ENCODE peak calls at places on chromosomes 16 and 17, in six cellular contexts. One of them, this sample, is unnamed.
A peak's percentile ranks its signal among the peaks of the same experiment; 100 is the strongest.

GRCh38 chr17:66898536-66898935 is 63.6 kb downstream of the CACNG5 start:
- DNase-seq in H1: no peak
- DNase-seq in endothelial cell of umbilical vein: no peak
- DNase-seq in ovary: no peak
- DNase-seq in tibial nerve: no peak
- DNase-seq in testis: no peak
- DNase-seq in this sample: no peak

GRCh38 chr16:20898938-20899502 is 1.1 kb downstream of the DCUN1D3 start:
- DNase-seq in H1: no peak
- DNase-seq in endothelial cell of umbilical vein: peak; percentile 45
- DNase-seq in ovary: no peak
- DNase-seq in tibial nerve: no peak
- DNase-seq in testis: no peak
- DNase-seq in this sample: no peak

GRCh38 chr17:53792997-53793396 is 29.7 kb upstream of the KIF2B start:
- DNase-seq in H1: no peak
- DNase-seq in endothelial cell of umbilical vein: no peak
- DNase-seq in ovary: no peak
- DNase-seq in tibial nerve: no peak
- DNase-seq in testis: no peak
- DNase-seq in this sample: no peak

GRCh38 chr16:72961863-72962262 is 86.1 kb downstream of the ZFHX3 start:
- DNase-seq in H1: no peak
- DNase-seq in endothelial cell of umbilical vein: no peak
- DNase-seq in ovary: no peak
- DNase-seq in tibial nerve: no peak
- DNase-seq in testis: no peak
- DNase-seq in this sample: no peak

GRCh38 chr17:20825539-20825938 is 217.3 kb downstream of the USP22 start:
- DNase-seq in H1: no peak
- DNase-seq in endothelial cell of umbilical vein: no peak
- DNase-seq in ovary: no peak
- DNase-seq in tibial nerve: no peak
- DNase-seq in testis: no peak
- DNase-seq in this sample: no peak

GRCh38 chr17:77096570-77097214 is 44.1 kb upstream of the SEC14L1 start:
- DNase-seq in H1: no peak
- DNase-seq in endothelial cell of umbilical vein: peak; percentile 78
- DNase-seq in ovary: no peak
- DNase-seq in tibial nerve: no peak
- DNase-seq in testis: peak; percentile 76
- DNase-seq in this sample: no peak

GRCh38 chr17:8320990-8321389 is 10.9 kb downstream of the ARHGEF15 start:
- DNase-seq in H1: no peak
- DNase-seq in endothelial cell of umbilical vein: no peak
- DNase-seq in ovary: no peak
- DNase-seq in tibial nerve: no peak
- DNase-seq in testis: peak; percentile 61
- DNase-seq in this sample: no peak

GRCh38 chr16:13957197-13958078 is 37.5 kb downstream of the ERCC4 start:
- DNase-seq in H1: no peak
- DNase-seq in endothelial cell of umbilical vein: peak; percentile 91
- DNase-seq in ovary: peak; percentile 68
- DNase-seq in tibial nerve: peak; percentile 48
- DNase-seq in testis: peak; percentile 53
- DNase-seq in this sample: peak; percentile 19

GRCh38 chr16:21663889-21664647 is at the start of gene OTOA:
- DNase-seq in H1: peak; percentile 29
- DNase-seq in endothelial cell of umbilical vein: no peak
- DNase-seq in ovary: no peak
- DNase-seq in tibial nerve: no peak
- DNase-seq in testis: no peak
- DNase-seq in this sample: peak; percentile 15

GRCh38 chr17:63847525-63848249 is 5.2 kb upstream of the SMARCD2 start:
- DNase-seq in H1: no peak
- DNase-seq in endothelial cell of umbilical vein: no peak
- DNase-seq in ovary: peak; percentile 33
- DNase-seq in tibial nerve: no peak
- DNase-seq in testis: no peak
- DNase-seq in this sample: no peak

GRCh38 chr17:63845509-63845908 is 3.0 kb upstream of the SMARCD2 start:
- DNase-seq in H1: no peak
- DNase-seq in endothelial cell of umbilical vein: no peak
- DNase-seq in ovary: no peak
- DNase-seq in tibial nerve: no peak
- DNase-seq in testis: no peak
- DNase-seq in this sample: no peak

GRCh38 chr17:63853260-63853659 is 10.8 kb upstream of the SMARCD2 start:
- DNase-seq in H1: no peak
- DNase-seq in endothelial cell of umbilical vein: no peak
- DNase-seq in ovary: no peak
- DNase-seq in tibial nerve: no peak
- DNase-seq in testis: no peak
- DNase-seq in this sample: no peak

GRCh38 chr17:63850401-63850800 is 7.9 kb upstream of the SMARCD2 start:
- DNase-seq in H1: no peak
- DNase-seq in endothelial cell of umbilical vein: no peak
- DNase-seq in ovary: no peak
- DNase-seq in tibial nerve: no peak
- DNase-seq in testis: no peak
- DNase-seq in this sample: no peak

DNA sequence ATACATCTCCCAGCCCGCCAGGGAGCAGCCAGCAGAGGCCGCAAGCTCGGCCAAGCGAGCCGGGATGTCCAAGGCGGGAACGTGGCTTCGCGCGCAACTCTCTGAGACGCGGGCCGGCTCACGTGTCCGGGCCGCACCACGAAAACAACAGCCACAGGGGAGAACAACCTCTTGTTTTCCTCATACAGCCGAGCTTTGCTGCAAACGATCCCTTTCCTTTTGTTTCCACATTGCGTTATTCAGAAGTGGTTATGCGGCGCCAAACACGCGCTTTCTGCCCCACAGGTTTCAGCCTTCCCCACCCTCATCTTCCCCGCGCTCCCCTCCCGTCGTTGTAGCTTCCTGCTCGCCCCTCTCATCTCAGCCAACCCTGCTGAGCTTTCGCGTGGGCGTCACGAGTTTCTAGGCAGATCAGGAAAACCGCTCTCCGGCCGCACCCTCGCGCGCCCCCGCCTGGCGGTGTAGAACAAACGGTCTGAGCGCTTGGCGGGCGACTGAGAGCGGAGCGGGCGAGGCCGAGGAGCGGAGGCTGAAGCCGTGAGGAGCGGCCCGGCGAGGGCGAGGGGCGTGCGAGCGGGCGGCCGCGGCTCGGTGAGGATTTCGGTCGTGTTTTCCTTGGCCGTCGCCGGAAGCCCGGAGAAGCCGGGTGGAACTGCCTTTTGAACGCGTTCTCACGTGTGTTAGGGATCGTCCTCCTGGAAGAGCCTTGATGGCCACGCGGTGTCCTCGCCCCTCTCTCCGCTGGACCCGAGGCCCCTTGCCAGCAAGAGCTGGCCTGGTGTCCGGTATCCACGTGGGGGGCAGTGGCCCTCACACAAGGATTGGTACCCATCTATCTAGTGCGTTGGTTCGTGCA is 6.6 kb upstream of the SMARCD2 start:
- DNase-seq in H1: peak; percentile 81
- DNase-seq in endothelial cell of umbilical vein: peak; percentile 91
- DNase-seq in ovary: peak; percentile 90
- DNase-seq in tibial nerve: peak; percentile 87
- DNase-seq in testis: peak; percentile 95
- DNase-seq in this sample: peak; percentile 90
- TF ChIP-seq POLR2A in H1: no peak
- TF ChIP-seq POLR2A in endothelial cell of umbilical vein: no peak
- TF ChIP-seq POLR2A in ovary: peak; percentile 19
- TF ChIP-seq POLR2A in tibial nerve: no peak
- TF ChIP-seq POLR2A in testis: no peak
- TF ChIP-seq POLR2A in this sample: no peak

GRCh38 chr17:73210002-73210678 is 17.3 kb downstream of the COG1 start:
- DNase-seq in H1: no peak
- DNase-seq in endothelial cell of umbilical vein: no peak
- DNase-seq in ovary: no peak
- DNase-seq in tibial nerve: no peak
- DNase-seq in testis: no peak
- DNase-seq in this sample: no peak

GRCh38 chr17:73209436-73209835 is 16.6 kb downstream of the COG1 start:
- DNase-seq in H1: no peak
- DNase-seq in endothelial cell of umbilical vein: no peak
- DNase-seq in ovary: no peak
- DNase-seq in tibial nerve: no peak
- DNase-seq in testis: no peak
- DNase-seq in this sample: no peak

GRCh38 chr17:73211745-73212144 is 18.9 kb downstream of the COG1 start:
- DNase-seq in H1: no peak
- DNase-seq in endothelial cell of umbilical vein: no peak
- DNase-seq in ovary: no peak
- DNase-seq in tibial nerve: no peak
- DNase-seq in testis: no peak
- DNase-seq in this sample: no peak

GRCh38 chr17:73205326-73205980 is 12.6 kb downstream of the COG1 start:
- DNase-seq in H1: no peak
- DNase-seq in endothelial cell of umbilical vein: no peak
- DNase-seq in ovary: no peak
- DNase-seq in tibial nerve: no peak
- DNase-seq in testis: no peak
- DNase-seq in this sample: no peak

GRCh38 chr17:73208139-73208827 is 15.4 kb downstream of the COG1 start:
- DNase-seq in H1: no peak
- DNase-seq in endothelial cell of umbilical vein: no peak
- DNase-seq in ovary: no peak
- DNase-seq in tibial nerve: no peak
- DNase-seq in testis: no peak
- DNase-seq in this sample: no peak
- H3K27ac ChIP-seq in H1: no peak overlapping the region
- H3K27ac ChIP-seq in endothelial cell of umbilical vein: no peak overlapping the region
- H3K27ac ChIP-seq in ovary: no peak overlapping the region
- H3K27ac ChIP-seq in tibial nerve: no peak overlapping the region
- H3K27ac ChIP-seq in testis: no peak overlapping the region
- H3K27ac ChIP-seq in this sample: no peak overlapping the region

DNA sequence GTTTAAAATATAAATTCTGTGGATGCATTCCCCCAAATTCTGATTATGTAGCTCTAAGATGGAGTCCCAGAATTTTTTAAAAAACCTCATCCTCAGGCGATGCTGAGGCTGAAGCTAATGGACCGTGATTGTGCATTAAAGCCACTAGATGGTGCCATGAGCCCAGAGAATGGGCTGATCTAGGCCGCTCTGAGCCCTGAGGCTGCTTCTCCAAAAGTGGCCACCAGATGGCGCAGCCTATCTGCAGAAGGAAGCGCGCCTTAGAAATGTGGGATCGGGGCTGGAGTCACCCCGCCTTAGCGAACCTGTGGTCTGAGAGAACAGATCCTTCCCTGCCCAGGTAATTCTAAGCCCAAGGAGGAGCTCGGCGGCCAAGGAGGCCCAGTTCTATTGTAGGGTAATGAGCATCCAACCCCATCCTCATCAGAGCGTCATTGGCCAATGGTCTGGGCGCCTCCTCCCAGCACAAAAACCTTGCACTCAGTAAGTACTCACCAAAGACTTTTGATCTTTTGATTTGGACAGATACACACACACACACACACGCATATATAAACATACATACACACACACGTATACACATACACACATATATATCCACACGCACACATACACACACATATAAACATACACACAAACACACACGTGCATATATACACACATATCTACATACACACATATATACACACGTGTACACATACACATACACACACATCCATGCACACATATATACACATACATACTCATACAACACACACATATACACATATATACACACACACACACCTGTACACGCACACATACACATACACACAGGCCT is 13.7 kb upstream of the MMP2 start:
- DNase-seq in H1: peak; percentile 84
- DNase-seq in endothelial cell of umbilical vein: peak; percentile 83
- DNase-seq in ovary: peak; percentile 93
- DNase-seq in tibial nerve: peak; percentile 91
- DNase-seq in testis: peak; percentile 97
- DNase-seq in this sample: peak; percentile 89
- H3K4me3 ChIP-seq in H1: no peak overlapping the region
- H3K4me3 ChIP-seq in endothelial cell of umbilical vein: no peak overlapping the region
- H3K4me3 ChIP-seq in ovary: no peak overlapping the region
- H3K4me3 ChIP-seq in tibial nerve: no peak overlapping the region
- H3K4me3 ChIP-seq in testis: no peak overlapping the region
- H3K4me3 ChIP-seq in this sample: no peak overlapping the region

GRCh38 chr17:6597727-6598126 is 41.4 kb upstream of the PITPNM3 start:
- DNase-seq in H1: no peak
- DNase-seq in endothelial cell of umbilical vein: no peak
- DNase-seq in ovary: no peak
- DNase-seq in tibial nerve: no peak
- DNase-seq in testis: no peak
- DNase-seq in this sample: no peak

GRCh38 chr17:6596076-6596475 is 39.7 kb upstream of the PITPNM3 start:
- DNase-seq in H1: no peak
- DNase-seq in endothelial cell of umbilical vein: no peak
- DNase-seq in ovary: no peak
- DNase-seq in tibial nerve: no peak
- DNase-seq in testis: no peak
- DNase-seq in this sample: no peak

GRCh38 chr17:6596511-6596910 is 40.2 kb upstream of the PITPNM3 start:
- DNase-seq in H1: no peak
- DNase-seq in endothelial cell of umbilical vein: no peak
- DNase-seq in ovary: no peak
- DNase-seq in tibial nerve: no peak
- DNase-seq in testis: no peak
- DNase-seq in this sample: no peak

GRCh38 chr17:6599364-6599763 is 41.1 kb downstream of the KIAA0753 start:
- DNase-seq in H1: no peak
- DNase-seq in endothelial cell of umbilical vein: peak; percentile 86
- DNase-seq in ovary: no peak
- DNase-seq in tibial nerve: no peak
- DNase-seq in testis: no peak
- DNase-seq in this sample: no peak

GRCh38 chr17:6596941-6597340 is 40.6 kb upstream of the PITPNM3 start:
- DNase-seq in H1: no peak
- DNase-seq in endothelial cell of umbilical vein: no peak
- DNase-seq in ovary: no peak
- DNase-seq in tibial nerve: no peak
- DNase-seq in testis: no peak
- DNase-seq in this sample: no peak
- TF ChIP-seq POLR2A in H1: no peak
- TF ChIP-seq POLR2A in endothelial cell of umbilical vein: no peak
- TF ChIP-seq POLR2A in ovary: no peak
- TF ChIP-seq POLR2A in tibial nerve: no peak
- TF ChIP-seq POLR2A in testis: no peak
- TF ChIP-seq POLR2A in this sample: no peak

GRCh38 chr17:896439-896838 is 83.1 kb downstream of the NXN start:
- DNase-seq in H1: no peak
- DNase-seq in endothelial cell of umbilical vein: no peak
- DNase-seq in ovary: no peak
- DNase-seq in tibial nerve: no peak
- DNase-seq in testis: no peak
- DNase-seq in this sample: no peak

GRCh38 chr17:900336-900735 is 79.2 kb downstream of the NXN start:
- DNase-seq in H1: no peak
- DNase-seq in endothelial cell of umbilical vein: peak; percentile 76
- DNase-seq in ovary: no peak
- DNase-seq in tibial nerve: no peak
- DNase-seq in testis: no peak
- DNase-seq in this sample: no peak

GRCh38 chr17:897970-898619 is 81.5 kb downstream of the NXN start:
- DNase-seq in H1: no peak
- DNase-seq in endothelial cell of umbilical vein: no peak
- DNase-seq in ovary: no peak
- DNase-seq in tibial nerve: no peak
- DNase-seq in testis: no peak
- DNase-seq in this sample: no peak

GRCh38 chr17:902463-902862 is 77.1 kb downstream of the NXN start:
- DNase-seq in H1: no peak
- DNase-seq in endothelial cell of umbilical vein: no peak
- DNase-seq in ovary: no peak
- DNase-seq in tibial nerve: no peak
- DNase-seq in testis: no peak
- DNase-seq in this sample: no peak

GRCh38 chr17:901964-902363 is 77.6 kb downstream of the NXN start:
- DNase-seq in H1: no peak
- DNase-seq in endothelial cell of umbilical vein: no peak
- DNase-seq in ovary: no peak
- DNase-seq in tibial nerve: no peak
- DNase-seq in testis: no peak
- DNase-seq in this sample: no peak
- H3K27ac ChIP-seq in H1: peak overlapping the region; percentile 40
- H3K27ac ChIP-seq in endothelial cell of umbilical vein: no peak overlapping the region
- H3K27ac ChIP-seq in ovary: no peak overlapping the region
- H3K27ac ChIP-seq in tibial nerve: peak overlapping the region; percentile 60
- H3K27ac ChIP-seq in testis: no peak overlapping the region
- H3K27ac ChIP-seq in this sample: peak overlapping the region; percentile 71